ENCODE peak calls at places on chromosomes 13 and 19, in nine cellular contexts. K is GM23338, S is H1, J is omental fat pad, F is fibroblast of mammary gland, T is AG10803, V is endothelial cell, W is kidney epithelial cell, G is body of pancreas. D is an unnamed sample.

GRCh38 chr19:16015805-16016173 is 60.5 kb upstream of the TPM4 start:
- DNase-seq in K (no peak), S (no peak), J (no peak), F (no peak), T (no peak), V (no peak), W (no peak), G (peak), D (no peak)

GRCh38 chr13:110092869-110093268 is 214.1 kb downstream of the COL4A1 start:
- DNase-seq in K (no peak), S (no peak), J (no peak), F (peak), T (no peak), V (no peak), W (no peak), G (no peak), D (no peak)

GRCh38 chr19:17300992-17301585 is 2.1 kb downstream of the ABHD8 start:
- DNase-seq in K (no peak), S (no peak), J (no peak), F (no peak), T (no peak), V (no peak), W (no peak), G (no peak), D (no peak)

GRCh38 chr19:3224346-3225325 is at the start of gene CELF5:
- DNase-seq in K (peak), S (peak), J (no peak), F (no peak), T (peak), V (peak), W (no peak), G (peak), D (peak)

GRCh38 chr19:5953034-5953589 is 24.8 kb downstream of the RANBP3 start:
- DNase-seq in K (no peak), S (no peak), J (no peak), F (peak), T (peak), V (no peak), W (no peak), G (no peak), D (no peak)

GRCh38 chr19:39195755-39196154 is 1.0 kb upstream of the NCCRP1 start:
- DNase-seq in K (no peak), S (no peak), J (no peak), F (no peak), T (no peak), V (no peak), W (no peak), G (peak), D (peak)

GRCh38 chr13:51826606-51827005 is 18.4 kb downstream of the TMEM272 start:
- DNase-seq in K (no peak), S (no peak), J (no peak), F (no peak), T (no peak), V (no peak), W (no peak), G (no peak), D (no peak)

GRCh38 chr13:113297370-113297871 is 382 bp downstream of the LAMP1 start:
- DNase-seq in K (peak), S (no peak), J (no peak), F (peak), T (peak), V (peak), W (no peak), G (no peak), D (no peak)

GRCh38 chr13:100546713-100547405 is 41.7 kb downstream of the GGACT start:
- DNase-seq in K (no peak), S (peak), J (no peak), F (no peak), T (no peak), V (no peak), W (no peak), G (no peak), D (no peak)

GRCh38 chr19:34556500-34556899 is 74.9 kb downstream of the WTIP start:
- DNase-seq in K (peak), S (peak), J (no peak), F (peak), T (peak), V (peak), W (no peak), G (peak), D (peak)

GRCh38 chr13:41900918-41901317 is 60.0 kb downstream of the VWA8 start:
- DNase-seq in K (no peak), S (no peak), J (no peak), F (peak), T (no peak), V (no peak), W (no peak), G (no peak), D (no peak)

GRCh38 chr19:46489445-46490272 is 6.0 kb downstream of the PNMA8B start:
- DNase-seq in K (peak), S (peak), J (no peak), F (peak), T (peak), V (no peak), W (no peak), G (no peak), D (no peak)

GRCh38 chr13:37700887-37701286 is 102.3 kb upstream of the POSTN start:
- DNase-seq in K (no peak), S (no peak), J (no peak), F (peak), T (peak), V (no peak), W (no peak), G (no peak), D (no peak)

GRCh38 chr19:41785653-41786052 is 10.7 kb upstream of the CEACAM3 start:
- DNase-seq in K (peak), S (peak), J (no peak), F (peak), T (peak), V (peak), W (peak), G (peak), D (peak)

GRCh38 chr13:39023761-39024160 is 14.1 kb downstream of the PROSER1 start:
- DNase-seq in K (no peak), S (no peak), J (no peak), F (no peak), T (no peak), V (no peak), W (no peak), G (no peak), D (peak)

DNA sequence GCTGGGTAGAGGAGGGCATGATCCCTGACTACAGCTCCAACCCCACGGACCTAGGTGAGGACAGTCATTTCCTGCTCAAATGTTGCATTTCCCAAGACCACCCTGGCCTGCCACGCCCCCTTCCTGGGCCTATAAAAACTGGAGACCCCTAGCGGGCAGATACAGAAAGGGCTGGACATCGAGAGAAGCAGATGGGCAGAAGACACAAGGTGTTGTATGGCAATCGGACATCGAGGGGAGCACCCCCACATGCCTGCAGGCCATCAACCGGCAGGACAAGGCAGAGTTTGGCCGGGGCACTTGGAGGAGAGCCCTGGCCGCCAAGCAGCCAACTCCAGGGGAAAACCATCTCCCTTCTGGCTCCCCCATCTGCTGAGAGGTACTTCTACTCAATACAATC is 746.4 kb downstream of the PCDH9 start:
- DNase-seq in K (no peak), S (no peak), J (no peak), F (no peak), T (no peak), V (no peak), W (no peak), G (no peak), D (no peak)
- TF ChIP-seq CTCF in K (peak), S (no peak), J (no peak), F (no peak), T (no peak), V (no peak), W (no peak), G (no peak), D (no peak)

GRCh38 chr13:36214163-36214921 is at the start of gene SOHLH2:
- DNase-seq in K (no peak), S (no peak), J (no peak), F (no peak), T (no peak), V (no peak), W (no peak), G (no peak), D (no peak)
- TF ChIP-seq CTCF in K (no peak), S (no peak), J (no peak), F (no peak), T (no peak), V (no peak), W (no peak), G (no peak), D (no peak)

GRCh38 chr19:49589391-49589790 is 1.6 kb upstream of the PRR12 start:
- DNase-seq in K (no peak), S (no peak), J (no peak), F (no peak), T (no peak), V (no peak), W (no peak), G (no peak), D (no peak)

GRCh38 chr19:49588370-49589122 is 2.4 kb upstream of the PRR12 start:
- DNase-seq in K (no peak), S (no peak), J (no peak), F (no peak), T (no peak), V (no peak), W (no peak), G (no peak), D (no peak)

GRCh38 chr19:49590971-49591730 is at the start of gene PRR12:
- DNase-seq in K (peak), S (peak), J (no peak), F (peak), T (peak), V (peak), W (no peak), G (peak), D (peak)

GRCh38 chr19:49591731-49592485 is 926 bp downstream of the PRR12 start:
- DNase-seq in K (peak), S (peak), J (no peak), F (peak), T (peak), V (peak), W (no peak), G (peak), D (peak)

GRCh38 chr19:49590071-49590970 is 661 bp upstream of the PRR12 start:
- DNase-seq in K (peak), S (peak), J (peak), F (peak), T (peak), V (peak), W (peak), G (peak), D (peak)
- TF ChIP-seq CTCF in K (no peak), S (peak), J (no peak), F (no peak), T (no peak), V (no peak), W (no peak), G (peak), D (no peak)

DNA sequence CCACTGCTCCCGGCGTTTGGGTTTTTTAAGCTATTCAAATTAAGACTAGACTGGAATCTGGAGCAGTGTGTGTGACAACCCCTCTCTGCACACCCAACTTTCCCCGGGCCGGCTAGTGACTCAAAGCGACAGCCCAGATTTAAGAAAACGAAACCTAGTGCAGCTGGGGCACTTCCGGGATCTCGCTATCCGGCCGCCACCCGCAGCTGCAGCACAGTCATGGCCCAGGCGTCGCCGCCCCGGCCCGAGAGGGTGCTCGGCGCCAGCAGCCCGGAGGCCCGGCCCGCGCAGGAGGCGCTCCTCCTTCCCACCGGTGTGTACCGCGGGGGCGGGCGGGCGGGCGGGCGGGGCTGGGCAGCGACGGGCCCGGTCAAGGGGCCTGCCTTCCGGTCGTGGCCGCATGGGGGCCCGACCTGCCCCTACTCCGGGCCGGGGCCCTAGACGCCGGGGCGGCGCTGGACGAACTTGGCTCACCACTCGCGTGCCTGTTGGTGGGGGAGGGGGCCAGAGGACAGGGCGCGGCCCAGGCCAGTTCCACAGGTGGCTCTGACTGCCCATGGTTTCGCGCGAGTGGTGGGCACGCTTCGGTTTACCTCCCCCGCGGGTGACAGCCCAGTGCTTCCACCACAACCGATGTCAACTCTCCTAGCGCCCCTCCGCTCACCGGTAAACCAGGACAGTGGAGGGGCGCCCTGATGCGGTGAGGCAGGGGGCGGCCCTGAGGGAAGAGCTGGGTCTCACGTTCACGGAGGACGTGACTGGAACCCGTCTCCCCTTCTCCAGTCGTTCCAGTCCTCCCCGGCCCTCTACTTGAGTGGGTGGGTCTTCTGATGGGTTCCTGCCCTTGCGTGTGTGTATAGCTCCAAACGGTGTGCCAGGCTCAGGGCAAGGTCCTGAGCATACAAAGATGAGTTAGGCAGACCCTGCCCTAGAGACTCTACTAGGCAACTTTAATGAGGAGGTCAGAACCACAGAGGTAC is at the start of gene PHF11:
- DNase-seq in K (peak), S (peak), J (peak), F (peak), T (peak), V (peak), W (peak), G (peak), D (peak)
- TF ChIP-seq CTCF in K (peak), S (peak), J (no peak), F (no peak), T (no peak), V (peak), W (peak), G (peak), D (peak)

GRCh38 chr13:35961002-35961401 is 170.2 kb downstream of the DCLK1 start:
- DNase-seq in K (no peak), S (no peak), J (no peak), F (no peak), T (no peak), V (no peak), W (no peak), G (no peak), D (no peak)

GRCh38 chr13:35957996-35958395 is 173.2 kb downstream of the DCLK1 start:
- DNase-seq in K (no peak), S (no peak), J (no peak), F (no peak), T (no peak), V (no peak), W (no peak), G (no peak), D (no peak)

GRCh38 chr13:35963982-35964665 is 167.1 kb downstream of the DCLK1 start:
- DNase-seq in K (no peak), S (no peak), J (no peak), F (no peak), T (no peak), V (no peak), W (no peak), G (no peak), D (no peak)

GRCh38 chr13:35964764-35965163 is 166.4 kb downstream of the DCLK1 start:
- DNase-seq in K (no peak), S (no peak), J (no peak), F (peak), T (peak), V (no peak), W (no peak), G (no peak), D (no peak)

DNA sequence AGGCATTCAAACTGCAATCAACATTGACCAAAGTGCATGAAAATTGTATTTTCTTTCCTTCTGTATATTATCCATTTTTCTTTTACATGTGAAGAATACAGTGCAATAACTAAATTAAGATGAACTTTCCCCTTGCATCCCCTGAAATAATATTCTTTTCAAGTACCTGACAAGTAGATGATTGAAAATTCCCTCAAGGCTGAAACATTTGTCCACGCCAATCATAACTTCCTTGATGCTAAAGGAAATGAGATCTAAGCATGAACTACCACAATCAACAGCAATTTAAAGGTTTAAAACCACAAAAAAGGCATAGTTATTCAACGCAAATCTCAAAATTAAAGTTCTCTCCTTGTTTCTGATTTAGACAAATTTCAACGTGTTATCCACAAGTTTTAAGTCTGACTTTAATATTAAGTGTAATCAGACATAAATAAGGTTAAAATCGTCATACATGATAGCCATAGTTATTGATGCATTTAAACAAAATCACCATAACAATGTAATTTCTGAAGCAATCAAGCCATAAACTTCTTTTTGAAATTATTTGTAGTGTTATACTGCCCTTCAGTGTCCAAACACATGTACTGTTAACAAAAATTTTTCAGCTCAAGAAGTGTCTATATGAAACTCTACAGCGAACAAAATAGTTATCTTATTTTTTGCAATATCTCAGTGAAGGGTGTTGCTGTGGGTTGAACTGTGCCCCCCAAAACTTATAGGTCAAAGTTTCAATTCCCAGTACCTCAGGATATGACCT is 169.5 kb downstream of the DCLK1 start:
- DNase-seq in K (no peak), S (no peak), J (no peak), F (peak), T (peak), V (no peak), W (no peak), G (no peak), D (no peak)
- TF ChIP-seq CTCF in K (no peak), S (no peak), J (no peak), F (peak), T (peak), V (no peak), W (no peak), G (no peak), D (no peak)

GRCh38 chr13:33285420-33286124 is at the start of gene STARD13:
- DNase-seq in K (peak), S (peak), J (peak), F (peak), T (peak), V (peak), W (peak), G (peak), D (peak)
- TF ChIP-seq CTCF in K (no peak), S (peak), J (no peak), F (peak), T (peak), V (no peak), W (peak), G (peak), D (no peak)

DNA sequence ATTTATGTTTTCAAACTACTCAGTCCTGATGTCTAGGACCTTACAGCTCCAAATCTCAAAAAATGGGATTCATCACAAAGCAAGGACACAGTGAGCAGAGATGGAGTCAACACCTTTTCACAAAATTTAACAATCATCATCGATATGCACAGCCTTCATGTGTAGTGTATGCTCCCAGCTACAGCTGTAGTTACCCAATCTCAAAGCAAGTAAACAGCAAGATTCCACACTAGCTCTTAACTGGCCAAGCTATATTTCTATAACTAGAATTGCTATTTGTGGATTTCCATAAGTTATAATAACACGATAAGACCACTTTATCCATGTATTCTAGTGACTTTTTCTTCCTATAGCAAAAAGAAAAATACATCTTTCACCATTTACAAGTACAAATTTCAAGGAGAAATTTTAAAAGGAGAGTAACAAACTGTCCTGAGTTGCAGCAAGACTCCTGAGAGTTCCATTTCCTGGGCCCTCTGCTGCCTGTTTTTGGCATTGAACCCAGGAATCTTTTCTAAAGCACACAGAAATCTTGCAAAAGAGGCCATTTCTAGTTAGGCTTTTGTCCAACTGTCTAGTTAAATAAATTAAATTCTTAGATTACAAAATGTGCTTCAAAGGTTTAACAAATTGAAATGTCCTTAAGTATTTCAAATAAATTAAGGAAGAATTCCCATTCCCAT is 460.6 kb downstream of the FGF14 start:
- DNase-seq in K (peak), S (no peak), J (no peak), F (peak), T (peak), V (no peak), W (no peak), G (no peak), D (no peak)
- TF ChIP-seq CTCF in K (peak), S (peak), J (no peak), F (peak), T (peak), V (no peak), W (peak), G (no peak), D (no peak)

DNA sequence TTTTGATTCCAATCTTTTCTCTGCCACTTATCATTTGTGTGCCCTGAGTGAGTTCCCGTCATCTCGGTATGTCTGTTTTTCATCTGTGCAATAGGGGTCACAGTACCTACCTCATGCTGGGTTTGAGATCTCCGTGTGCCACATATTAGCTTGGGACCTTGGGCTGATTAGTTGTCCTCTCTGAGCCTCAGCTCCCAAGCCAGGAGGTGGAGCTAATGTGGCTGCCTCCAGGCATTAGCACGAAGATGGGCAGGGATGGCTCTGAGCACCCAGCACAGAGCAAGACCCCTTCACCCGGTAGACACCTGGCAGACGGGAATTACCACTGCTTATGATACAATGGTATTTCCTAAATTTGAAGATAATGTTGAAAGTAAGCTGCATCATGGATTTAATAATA is 35.8 kb upstream of the XPO4 start:
- DNase-seq in K (no peak), S (no peak), J (no peak), F (no peak), T (no peak), V (no peak), W (no peak), G (no peak), D (no peak)
- TF ChIP-seq CTCF in K (peak), S (no peak), J (no peak), F (no peak), T (no peak), V (no peak), W (no peak), G (no peak), D (no peak)

DNA sequence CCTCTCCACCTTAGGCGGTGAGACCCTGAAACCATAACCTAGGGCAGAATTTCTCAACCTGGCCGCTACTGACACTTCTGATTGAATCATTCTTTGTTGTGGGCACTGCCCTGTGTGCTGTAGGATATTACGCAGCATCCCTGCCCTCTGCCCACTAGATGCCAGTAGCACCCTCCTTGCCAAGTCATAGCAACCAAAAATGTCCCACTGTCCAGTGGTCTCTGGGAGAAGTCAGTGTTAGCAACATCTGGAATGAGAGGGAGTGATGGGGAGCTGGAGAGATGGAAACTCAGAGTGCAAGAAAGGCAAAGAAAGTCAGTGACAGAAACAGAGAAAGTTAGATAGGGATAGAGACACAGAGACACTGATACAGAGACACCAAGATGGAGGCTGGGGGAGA is 13.6 kb downstream of the KLK4 start:
- DNase-seq in K (no peak), S (no peak), J (no peak), F (no peak), T (no peak), V (no peak), W (no peak), G (no peak), D (no peak)
- TF ChIP-seq CTCF in K (no peak), S (peak), J (no peak), F (no peak), T (no peak), V (no peak), W (no peak), G (no peak), D (no peak)

D was measured in Calu3.